ENCODE peak calls at places on chromosomes 13 and 19, in nine cellular contexts. One of them, this sample, is unnamed. For H3K27me3, the result is how much of the 10 kb centered on the place peaks cover.

GRCh38 chr13:18951412-18951811 is 230.2 kb downstream of the TUBA3C start:
- DNase-seq in HepG2: no peak
- DNase-seq in Panc1: no peak
- DNase-seq in BE2C: no peak
- DNase-seq in ascending aorta: no peak
- DNase-seq in H9: no peak
- DNase-seq in CD4-positive, alpha-beta T cell: no peak
- DNase-seq in tibial nerve: no peak
- DNase-seq in tibial artery: no peak
- DNase-seq in this sample: no peak

GRCh38 chr13:29162638-29163037 is 342.5 kb downstream of the MTUS2 start:
- DNase-seq in HepG2: no peak
- DNase-seq in Panc1: no peak
- DNase-seq in BE2C: peak
- DNase-seq in ascending aorta: no peak
- DNase-seq in H9: no peak
- DNase-seq in CD4-positive, alpha-beta T cell: no peak
- DNase-seq in tibial nerve: no peak
- DNase-seq in tibial artery: no peak
- DNase-seq in this sample: no peak

GRCh38 chr19:31512403-31512970 is 163.3 kb upstream of the TSHZ3 start:
- DNase-seq in HepG2: no peak
- DNase-seq in Panc1: no peak
- DNase-seq in BE2C: no peak
- DNase-seq in ascending aorta: no peak
- DNase-seq in H9: no peak
- DNase-seq in CD4-positive, alpha-beta T cell: no peak
- DNase-seq in tibial nerve: no peak
- DNase-seq in tibial artery: no peak
- DNase-seq in this sample: no peak

GRCh38 chr13:21232196-21232595 is 55.7 kb downstream of the MRPL57 start:
- DNase-seq in HepG2: no peak
- DNase-seq in Panc1: no peak
- DNase-seq in BE2C: no peak
- DNase-seq in ascending aorta: no peak
- DNase-seq in H9: no peak
- DNase-seq in CD4-positive, alpha-beta T cell: no peak
- DNase-seq in tibial nerve: peak
- DNase-seq in tibial artery: peak
- DNase-seq in this sample: no peak

GRCh38 chr13:51728972-51729371 is 75.0 kb downstream of the DHRS12 start:
- DNase-seq in HepG2: no peak
- DNase-seq in Panc1: no peak
- DNase-seq in BE2C: no peak
- DNase-seq in ascending aorta: no peak
- DNase-seq in H9: no peak
- DNase-seq in CD4-positive, alpha-beta T cell: no peak
- DNase-seq in tibial nerve: no peak
- DNase-seq in tibial artery: no peak
- DNase-seq in this sample: no peak

GRCh38 chr13:97448503-97449251 is 14.7 kb downstream of the RAP2A start:
- DNase-seq in HepG2: no peak
- DNase-seq in Panc1: no peak
- DNase-seq in BE2C: no peak
- DNase-seq in ascending aorta: no peak
- DNase-seq in H9: no peak
- DNase-seq in CD4-positive, alpha-beta T cell: no peak
- DNase-seq in tibial nerve: no peak
- DNase-seq in tibial artery: no peak
- DNase-seq in this sample: peak

GRCh38 chr13:39329182-39329639 is 273.8 kb downstream of the LHFPL6 start:
- DNase-seq in HepG2: no peak
- DNase-seq in Panc1: no peak
- DNase-seq in BE2C: no peak
- DNase-seq in ascending aorta: no peak
- DNase-seq in H9: peak
- DNase-seq in CD4-positive, alpha-beta T cell: no peak
- DNase-seq in tibial nerve: no peak
- DNase-seq in tibial artery: no peak
- DNase-seq in this sample: no peak

GRCh38 chr13:99205621-99206220 is 5.1 kb downstream of the UBAC2 start:
- DNase-seq in HepG2: no peak
- DNase-seq in Panc1: no peak
- DNase-seq in BE2C: no peak
- DNase-seq in ascending aorta: no peak
- DNase-seq in H9: no peak
- DNase-seq in CD4-positive, alpha-beta T cell: no peak
- DNase-seq in tibial nerve: no peak
- DNase-seq in tibial artery: no peak
- DNase-seq in this sample: no peak

GRCh38 chr13:67943116-67943515 is 713.0 kb upstream of the PCDH9 start:
- DNase-seq in HepG2: no peak
- DNase-seq in Panc1: no peak
- DNase-seq in BE2C: no peak
- DNase-seq in ascending aorta: no peak
- DNase-seq in H9: no peak
- DNase-seq in CD4-positive, alpha-beta T cell: no peak
- DNase-seq in tibial nerve: no peak
- DNase-seq in tibial artery: no peak
- DNase-seq in this sample: no peak

GRCh38 chr13:31891472-31891871 is 140.1 kb upstream of the FRY start:
- DNase-seq in HepG2: no peak
- DNase-seq in Panc1: no peak
- DNase-seq in BE2C: no peak
- DNase-seq in ascending aorta: no peak
- DNase-seq in H9: no peak
- DNase-seq in CD4-positive, alpha-beta T cell: no peak
- DNase-seq in tibial nerve: no peak
- DNase-seq in tibial artery: no peak
- DNase-seq in this sample: peak

GRCh38 chr13:35475960-35476943 is at the start of gene MAB21L1:
- DNase-seq in HepG2: no peak
- DNase-seq in Panc1: no peak
- DNase-seq in BE2C: peak
- DNase-seq in ascending aorta: no peak
- DNase-seq in H9: no peak
- DNase-seq in CD4-positive, alpha-beta T cell: no peak
- DNase-seq in tibial nerve: peak
- DNase-seq in tibial artery: peak
- DNase-seq in this sample: no peak

GRCh38 chr19:42683917-42684513 is 56.3 kb downstream of the PSG3 start:
- DNase-seq in HepG2: peak
- DNase-seq in Panc1: peak
- DNase-seq in BE2C: peak
- DNase-seq in ascending aorta: no peak
- DNase-seq in H9: no peak
- DNase-seq in CD4-positive, alpha-beta T cell: no peak
- DNase-seq in tibial nerve: peak
- DNase-seq in tibial artery: no peak
- DNase-seq in this sample: no peak

GRCh38 chr19:18417250-18418033 is 1.8 kb upstream of the SSBP4 start:
- DNase-seq in HepG2: peak
- DNase-seq in Panc1: no peak
- DNase-seq in BE2C: peak
- DNase-seq in ascending aorta: no peak
- DNase-seq in H9: peak
- DNase-seq in CD4-positive, alpha-beta T cell: no peak
- DNase-seq in tibial nerve: no peak
- DNase-seq in tibial artery: peak
- DNase-seq in this sample: no peak

GRCh38 chr19:48856921-48857320 is 11.5 kb downstream of the PLEKHA4 start:
- DNase-seq in HepG2: no peak
- DNase-seq in Panc1: no peak
- DNase-seq in BE2C: no peak
- DNase-seq in ascending aorta: no peak
- DNase-seq in H9: no peak
- DNase-seq in CD4-positive, alpha-beta T cell: no peak
- DNase-seq in tibial nerve: no peak
- DNase-seq in tibial artery: no peak
- DNase-seq in this sample: no peak

GRCh38 chr19:4534836-4535658 is at the start of gene PLIN5:
- DNase-seq in HepG2: peak
- DNase-seq in Panc1: no peak
- DNase-seq in BE2C: peak
- DNase-seq in ascending aorta: no peak
- DNase-seq in H9: peak
- DNase-seq in CD4-positive, alpha-beta T cell: peak
- DNase-seq in tibial nerve: peak
- DNase-seq in tibial artery: peak
- DNase-seq in this sample: no peak

GRCh38 chr13:27141746-27142145 is 29.9 kb downstream of the USP12 start:
- DNase-seq in HepG2: no peak
- DNase-seq in Panc1: no peak
- DNase-seq in BE2C: no peak
- DNase-seq in ascending aorta: no peak
- DNase-seq in H9: no peak
- DNase-seq in CD4-positive, alpha-beta T cell: no peak
- DNase-seq in tibial nerve: no peak
- DNase-seq in tibial artery: no peak
- DNase-seq in this sample: no peak

GRCh38 chr19:24140099-24140498 is 53.1 kb downstream of the ZNF254 start:
- DNase-seq in HepG2: peak
- DNase-seq in Panc1: no peak
- DNase-seq in BE2C: no peak
- DNase-seq in ascending aorta: no peak
- DNase-seq in H9: no peak
- DNase-seq in CD4-positive, alpha-beta T cell: no peak
- DNase-seq in tibial nerve: no peak
- DNase-seq in tibial artery: no peak
- DNase-seq in this sample: peak

GRCh38 chr19:2820112-2820702 is 539 bp downstream of the ZNF554 start:
- DNase-seq in HepG2: no peak
- DNase-seq in Panc1: no peak
- DNase-seq in BE2C: no peak
- DNase-seq in ascending aorta: no peak
- DNase-seq in H9: peak
- DNase-seq in CD4-positive, alpha-beta T cell: no peak
- DNase-seq in tibial nerve: no peak
- DNase-seq in tibial artery: no peak
- DNase-seq in this sample: no peak

GRCh38 chr19:34328982-34329381 is 36.0 kb upstream of the GPI start:
- DNase-seq in HepG2: no peak
- DNase-seq in Panc1: no peak
- DNase-seq in BE2C: no peak
- DNase-seq in ascending aorta: no peak
- DNase-seq in H9: no peak
- DNase-seq in CD4-positive, alpha-beta T cell: no peak
- DNase-seq in tibial nerve: no peak
- DNase-seq in tibial artery: no peak
- DNase-seq in this sample: no peak

GRCh38 chr19:30540671-30541210 is 168.6 kb downstream of the ZNF536 start:
- DNase-seq in HepG2: no peak
- DNase-seq in Panc1: no peak
- DNase-seq in BE2C: no peak
- DNase-seq in ascending aorta: no peak
- DNase-seq in H9: no peak
- DNase-seq in CD4-positive, alpha-beta T cell: no peak
- DNase-seq in tibial nerve: no peak
- DNase-seq in tibial artery: no peak
- DNase-seq in this sample: no peak

GRCh38 chr19:53621885-53622710 is 9.7 kb upstream of the DPRX start:
- DNase-seq in HepG2: peak
- DNase-seq in Panc1: no peak
- DNase-seq in BE2C: no peak
- DNase-seq in ascending aorta: no peak
- DNase-seq in H9: no peak
- DNase-seq in CD4-positive, alpha-beta T cell: no peak
- DNase-seq in tibial nerve: no peak
- DNase-seq in tibial artery: no peak
- DNase-seq in this sample: no peak

GRCh38 chr19:12779162-12779993 is 4.0 kb upstream of the HOOK2 start:
- DNase-seq in HepG2: peak
- DNase-seq in Panc1: no peak
- DNase-seq in BE2C: peak
- DNase-seq in ascending aorta: peak
- DNase-seq in H9: no peak
- DNase-seq in CD4-positive, alpha-beta T cell: no peak
- DNase-seq in tibial nerve: no peak
- DNase-seq in tibial artery: no peak
- DNase-seq in this sample: no peak

GRCh38 chr13:92716749-92717148 is 509.9 kb upstream of the GPC6 start:
- DNase-seq in HepG2: peak
- DNase-seq in Panc1: no peak
- DNase-seq in BE2C: no peak
- DNase-seq in ascending aorta: no peak
- DNase-seq in H9: no peak
- DNase-seq in CD4-positive, alpha-beta T cell: no peak
- DNase-seq in tibial nerve: peak
- DNase-seq in tibial artery: no peak
- DNase-seq in this sample: no peak
- TF ChIP-seq CTCF in HepG2: peak
- TF ChIP-seq CTCF in Panc1: no peak
- TF ChIP-seq CTCF in BE2C: peak
- TF ChIP-seq CTCF in ascending aorta: peak
- TF ChIP-seq CTCF in H9: peak
- TF ChIP-seq CTCF in CD4-positive, alpha-beta T cell: no peak
- TF ChIP-seq CTCF in tibial nerve: peak
- TF ChIP-seq CTCF in tibial artery: peak
- TF ChIP-seq CTCF in this sample: no peak

DNA sequence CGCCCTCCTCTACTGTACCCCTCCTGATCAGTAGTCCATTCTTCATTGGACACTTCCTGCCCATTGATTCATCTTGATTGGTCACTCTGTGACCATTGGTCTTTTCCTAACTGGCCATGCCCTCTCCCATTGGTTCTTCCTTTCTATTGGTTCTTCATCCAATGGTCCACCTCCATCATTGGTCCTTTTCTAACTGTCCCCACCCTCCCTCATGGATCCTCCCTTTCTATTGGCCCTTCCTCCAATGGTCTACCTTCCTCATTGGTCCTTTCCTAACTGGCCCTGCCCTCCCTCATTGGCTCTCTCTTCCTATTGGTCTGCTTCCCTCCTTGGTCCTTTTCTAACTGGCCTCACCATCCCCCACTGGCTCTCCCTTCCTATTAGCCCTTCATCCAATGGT is 7.1 kb downstream of the KLK6 start:
- DNase-seq in HepG2: no peak
- DNase-seq in Panc1: no peak
- DNase-seq in BE2C: no peak
- DNase-seq in ascending aorta: no peak
- DNase-seq in H9: no peak
- DNase-seq in CD4-positive, alpha-beta T cell: no peak
- DNase-seq in tibial nerve: no peak
- DNase-seq in tibial artery: no peak
- DNase-seq in this sample: no peak
- H3K27me3 ChIP-seq in HepG2: under half
- H3K27me3 ChIP-seq in Panc1: under half
- H3K27me3 ChIP-seq in BE2C: under half
- H3K27me3 ChIP-seq in ascending aorta: under half
- H3K27me3 ChIP-seq in H9: under half
- H3K27me3 ChIP-seq in CD4-positive, alpha-beta T cell: under half
- H3K27me3 ChIP-seq in tibial nerve: under half
- H3K27me3 ChIP-seq in tibial artery: under half
- H3K27me3 ChIP-seq in this sample: under half

GRCh38 chr19:28466107-28467045 is 746.6 kb downstream of the UQCRFS1 start:
- DNase-seq in HepG2: peak
- DNase-seq in Panc1: peak
- DNase-seq in BE2C: peak
- DNase-seq in ascending aorta: no peak
- DNase-seq in H9: peak
- DNase-seq in CD4-positive, alpha-beta T cell: peak
- DNase-seq in tibial nerve: peak
- DNase-seq in tibial artery: peak
- DNase-seq in this sample: no peak
- TF ChIP-seq CTCF in HepG2: peak
- TF ChIP-seq CTCF in Panc1: peak
- TF ChIP-seq CTCF in BE2C: peak
- TF ChIP-seq CTCF in ascending aorta: peak
- TF ChIP-seq CTCF in H9: peak
- TF ChIP-seq CTCF in CD4-positive, alpha-beta T cell: peak
- TF ChIP-seq CTCF in tibial nerve: peak
- TF ChIP-seq CTCF in tibial artery: no peak
- TF ChIP-seq CTCF in this sample: peak

GRCh38 chr19:50490411-50490811 is 13.8 kb upstream of the GARIN5A start:
- DNase-seq in HepG2: no peak
- DNase-seq in Panc1: no peak
- DNase-seq in BE2C: no peak
- DNase-seq in ascending aorta: no peak
- DNase-seq in H9: peak
- DNase-seq in CD4-positive, alpha-beta T cell: no peak
- DNase-seq in tibial nerve: no peak
- DNase-seq in tibial artery: no peak
- DNase-seq in this sample: no peak
- H3K27me3 ChIP-seq in HepG2: under half
- H3K27me3 ChIP-seq in Panc1: under half
- H3K27me3 ChIP-seq in BE2C: under half
- H3K27me3 ChIP-seq in ascending aorta: under half
- H3K27me3 ChIP-seq in H9: under half
- H3K27me3 ChIP-seq in CD4-positive, alpha-beta T cell: under half
- H3K27me3 ChIP-seq in tibial nerve: half or more
- H3K27me3 ChIP-seq in tibial artery: under half
- H3K27me3 ChIP-seq in this sample: half or more

This sample was measured in kidney epithelial cell.